ENCODE peak calls at places on chromosomes 2 and 18, in four cellular contexts. One of them, this sample, is unnamed.

GRCh38 chr2:28606986-28607441 is 111.2 kb downstream of the PLB1 start:
- DNase-seq in SK-N-SH: no peak
- DNase-seq in K562: peak
- DNase-seq in HepG2: no peak
- DNase-seq in this sample: peak

GRCh38 chr2:219204425-219205164 is 2.0 kb upstream of the ZFAND2B start:
- DNase-seq in SK-N-SH: no peak
- DNase-seq in K562: no peak
- DNase-seq in HepG2: no peak
- DNase-seq in this sample: no peak

GRCh38 chr2:83695530-83695929 is 763.5 kb downstream of the SUCLG1 start:
- DNase-seq in SK-N-SH: no peak
- DNase-seq in K562: no peak
- DNase-seq in HepG2: no peak
- DNase-seq in this sample: no peak

GRCh38 chr18:25832008-25832604 is 258.3 kb downstream of the SS18 start:
- DNase-seq in SK-N-SH: peak
- DNase-seq in K562: peak
- DNase-seq in HepG2: peak
- DNase-seq in this sample: peak

GRCh38 chr2:147177449-147177848 is 667.4 kb upstream of the ACVR2A start:
- DNase-seq in SK-N-SH: no peak
- DNase-seq in K562: no peak
- DNase-seq in HepG2: no peak
- DNase-seq in this sample: no peak

GRCh38 chr18:36692331-36692730 is 136.5 kb downstream of the TPGS2 start:
- DNase-seq in SK-N-SH: peak
- DNase-seq in K562: no peak
- DNase-seq in HepG2: no peak
- DNase-seq in this sample: no peak

GRCh38 chr18:58321986-58322385 is 278.0 kb downstream of the NEDD4L start:
- DNase-seq in SK-N-SH: peak
- DNase-seq in K562: peak
- DNase-seq in HepG2: peak
- DNase-seq in this sample: no peak

GRCh38 chr18:21179590-21180220 is 62.3 kb upstream of the GREB1L start:
- DNase-seq in SK-N-SH: peak
- DNase-seq in K562: peak
- DNase-seq in HepG2: peak
- DNase-seq in this sample: peak

GRCh38 chr18:57122906-57123510 is 23.9 kb upstream of the BOD1L2 start:
- DNase-seq in SK-N-SH: no peak
- DNase-seq in K562: no peak
- DNase-seq in HepG2: no peak
- DNase-seq in this sample: no peak

GRCh38 chr2:39571197-39571731 is 94.5 kb upstream of the TMEM178A start:
- DNase-seq in SK-N-SH: no peak
- DNase-seq in K562: no peak
- DNase-seq in HepG2: peak
- DNase-seq in this sample: no peak

GRCh38 chr2:119301413-119301812 is 65.2 kb downstream of the C2orf76 start:
- DNase-seq in SK-N-SH: no peak
- DNase-seq in K562: no peak
- DNase-seq in HepG2: no peak
- DNase-seq in this sample: no peak

GRCh38 chr2:233469261-233470006 is 97.1 kb downstream of the USP40 start:
- DNase-seq in SK-N-SH: peak
- DNase-seq in K562: peak
- DNase-seq in HepG2: no peak
- DNase-seq in this sample: no peak

GRCh38 chr2:211591456-211591855 is 947.1 kb downstream of the ERBB4 start:
- DNase-seq in SK-N-SH: no peak
- DNase-seq in K562: no peak
- DNase-seq in HepG2: no peak
- DNase-seq in this sample: no peak

GRCh38 chr2:12705742-12706141 is 11.0 kb upstream of the TRIB2 start:
- DNase-seq in SK-N-SH: no peak
- DNase-seq in K562: peak
- DNase-seq in HepG2: no peak
- DNase-seq in this sample: no peak

GRCh38 chr2:65731476-65731875 is 299.1 kb upstream of the SPRED2 start:
- DNase-seq in SK-N-SH: no peak
- DNase-seq in K562: no peak
- DNase-seq in HepG2: no peak
- DNase-seq in this sample: no peak

GRCh38 chr2:1366546-1367134 is 46.6 kb upstream of the TPO start:
- DNase-seq in SK-N-SH: peak
- DNase-seq in K562: no peak
- DNase-seq in HepG2: no peak
- DNase-seq in this sample: no peak

GRCh38 chr2:203951366-203951902 is 14.9 kb downstream of the ICOS start:
- DNase-seq in SK-N-SH: no peak
- DNase-seq in K562: no peak
- DNase-seq in HepG2: no peak
- DNase-seq in this sample: no peak

GRCh38 chr2:200797242-200797770 is 14.4 kb upstream of the BZW1 start:
- DNase-seq in SK-N-SH: no peak
- DNase-seq in K562: no peak
- DNase-seq in HepG2: peak
- DNase-seq in this sample: no peak

GRCh38 chr2:46277470-46278190 is 19.6 kb upstream of the EPAS1 start:
- DNase-seq in SK-N-SH: no peak
- DNase-seq in K562: no peak
- DNase-seq in HepG2: peak
- DNase-seq in this sample: no peak

GRCh38 chr2:226215902-226216503 is 583.6 kb downstream of the IRS1 start:
- DNase-seq in SK-N-SH: peak
- DNase-seq in K562: peak
- DNase-seq in HepG2: peak
- DNase-seq in this sample: peak

GRCh38 chr18:9854801-9855676 is 30.7 kb upstream of the TXNDC2 start:
- DNase-seq in SK-N-SH: no peak
- DNase-seq in K562: no peak
- DNase-seq in HepG2: peak
- DNase-seq in this sample: no peak

GRCh38 chr2:181685150-181685688 is 4.9 kb upstream of the NEUROD1 start:
- DNase-seq in SK-N-SH: no peak
- DNase-seq in K562: no peak
- DNase-seq in HepG2: no peak
- DNase-seq in this sample: peak

GRCh38 chr2:2663401-2664036 is 332.4 kb upstream of the MYT1L start:
- DNase-seq in SK-N-SH: no peak
- DNase-seq in K562: no peak
- DNase-seq in HepG2: no peak
- DNase-seq in this sample: no peak

GRCh38 chr18:22538463-22538862 is 120.7 kb upstream of the CTAGE1 start:
- DNase-seq in SK-N-SH: no peak
- DNase-seq in K562: no peak
- DNase-seq in HepG2: no peak
- DNase-seq in this sample: no peak

GRCh38 chr2:112163541-112163981 is 25.4 kb downstream of the FBLN7 start:
- DNase-seq in SK-N-SH: no peak
- DNase-seq in K562: no peak
- DNase-seq in HepG2: no peak
- DNase-seq in this sample: no peak

GRCh38 chr2:239735131-239735828 is 289.9 kb downstream of the NDUFA10 start:
- DNase-seq in SK-N-SH: no peak
- DNase-seq in K562: peak
- DNase-seq in HepG2: peak
- DNase-seq in this sample: peak

GRCh38 chr2:101188683-101189405 is 37.7 kb upstream of the TBC1D8 start:
- DNase-seq in SK-N-SH: peak
- DNase-seq in K562: peak
- DNase-seq in HepG2: peak
- DNase-seq in this sample: peak

GRCh38 chr2:201228271-201228911 is 31.9 kb upstream of the CASP8 start:
- DNase-seq in SK-N-SH: no peak
- DNase-seq in K562: no peak
- DNase-seq in HepG2: no peak
- DNase-seq in this sample: no peak

GRCh38 chr2:121471571-121472464 is 58.9 kb upstream of the RNU4ATAC start:
- DNase-seq in SK-N-SH: no peak
- DNase-seq in K562: no peak
- DNase-seq in HepG2: no peak
- DNase-seq in this sample: no peak

GRCh38 chr18:58103339-58103930 is 59.4 kb downstream of the NEDD4L start:
- DNase-seq in SK-N-SH: no peak
- DNase-seq in K562: peak
- DNase-seq in HepG2: no peak
- DNase-seq in this sample: no peak

GRCh38 chr18:75455249-75456183 is 28.0 kb upstream of the SMIM21 start:
- DNase-seq in SK-N-SH: peak
- DNase-seq in K562: no peak
- DNase-seq in HepG2: no peak
- DNase-seq in this sample: peak

GRCh38 chr2:240355962-240356361 is 79.5 kb upstream of the GPC1 start:
- DNase-seq in SK-N-SH: peak
- DNase-seq in K562: no peak
- DNase-seq in HepG2: no peak
- DNase-seq in this sample: no peak

GRCh38 chr18:49970288-49970687 is 157.0 kb upstream of the ACAA2 start:
- DNase-seq in SK-N-SH: no peak
- DNase-seq in K562: no peak
- DNase-seq in HepG2: no peak
- DNase-seq in this sample: no peak

GRCh38 chr2:161160226-161161073 is at the start of gene TANK:
- DNase-seq in SK-N-SH: peak
- DNase-seq in K562: peak
- DNase-seq in HepG2: peak
- DNase-seq in this sample: peak

GRCh38 chr2:167212054-167212648 is 323.9 kb downstream of the XIRP2 start:
- DNase-seq in SK-N-SH: peak
- DNase-seq in K562: peak
- DNase-seq in HepG2: peak
- DNase-seq in this sample: peak

GRCh38 chr2:127101756-127102463 is 5.0 kb downstream of the BIN1 start:
- DNase-seq in SK-N-SH: peak
- DNase-seq in K562: no peak
- DNase-seq in HepG2: no peak
- DNase-seq in this sample: no peak
- TF ChIP-seq CTCF in SK-N-SH: no peak
- TF ChIP-seq CTCF in K562: no peak
- TF ChIP-seq CTCF in HepG2: no peak
- TF ChIP-seq CTCF in this sample: no peak

DNA sequence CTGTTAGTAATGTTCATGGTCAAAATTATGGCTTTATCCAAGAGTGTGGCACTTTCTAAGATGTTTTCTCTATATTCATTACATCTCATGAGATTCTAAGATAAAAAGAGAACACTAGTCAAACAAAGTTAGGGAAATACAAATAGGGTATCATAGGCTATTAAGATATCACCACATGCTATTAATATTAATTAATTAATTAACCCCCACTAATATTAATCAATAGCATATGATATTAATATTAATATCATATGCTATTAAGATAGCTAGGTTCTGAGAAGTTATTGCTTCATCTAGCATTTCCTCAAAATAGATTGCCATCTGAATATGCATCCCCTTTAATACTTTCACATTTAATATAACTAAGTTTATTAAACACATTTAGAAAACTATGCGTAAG is 22.1 kb downstream of the DSG3 start:
- DNase-seq in SK-N-SH: no peak
- DNase-seq in K562: no peak
- DNase-seq in HepG2: no peak
- DNase-seq in this sample: no peak
- TF ChIP-seq FOXJ3 in SK-N-SH: no peak
- TF ChIP-seq FOXJ3 in K562: no peak
- TF ChIP-seq FOXJ3 in HepG2: no peak
- TF ChIP-seq FOXJ3 in this sample: no peak

DNA sequence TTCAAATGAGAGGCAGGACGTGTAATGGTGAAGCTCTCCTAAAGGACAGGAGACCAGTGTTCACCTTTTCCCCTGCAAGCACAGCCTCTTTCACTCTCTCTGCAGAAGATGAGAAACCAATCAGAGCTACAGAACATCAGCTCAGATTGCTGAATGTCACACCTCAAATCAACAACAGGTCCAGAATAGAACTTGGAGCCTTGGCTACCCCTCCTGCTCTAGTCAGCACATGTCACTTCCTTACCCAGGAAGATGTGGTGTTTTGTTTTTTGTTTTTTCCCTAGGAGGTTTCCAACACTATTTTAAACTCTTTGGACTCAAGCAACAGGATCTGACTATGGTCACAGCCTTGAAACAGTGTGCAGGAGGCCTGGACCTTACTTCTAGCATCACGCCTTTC is 41.3 kb upstream of the PCBP1 start:
- DNase-seq in SK-N-SH: no peak
- DNase-seq in K562: no peak
- DNase-seq in HepG2: no peak
- DNase-seq in this sample: no peak
- TF ChIP-seq CTCF in SK-N-SH: no peak
- TF ChIP-seq CTCF in K562: no peak
- TF ChIP-seq CTCF in HepG2: no peak
- TF ChIP-seq CTCF in this sample: no peak

GRCh38 chr2:54321062-54321461 is 65.0 kb upstream of the TSPYL6 start:
- DNase-seq in SK-N-SH: no peak
- DNase-seq in K562: no peak
- DNase-seq in HepG2: no peak
- DNase-seq in this sample: no peak
- TF ChIP-seq FOXJ3 in SK-N-SH: no peak
- TF ChIP-seq FOXJ3 in K562: no peak
- TF ChIP-seq FOXJ3 in HepG2: no peak
- TF ChIP-seq FOXJ3 in this sample: no peak

DNA sequence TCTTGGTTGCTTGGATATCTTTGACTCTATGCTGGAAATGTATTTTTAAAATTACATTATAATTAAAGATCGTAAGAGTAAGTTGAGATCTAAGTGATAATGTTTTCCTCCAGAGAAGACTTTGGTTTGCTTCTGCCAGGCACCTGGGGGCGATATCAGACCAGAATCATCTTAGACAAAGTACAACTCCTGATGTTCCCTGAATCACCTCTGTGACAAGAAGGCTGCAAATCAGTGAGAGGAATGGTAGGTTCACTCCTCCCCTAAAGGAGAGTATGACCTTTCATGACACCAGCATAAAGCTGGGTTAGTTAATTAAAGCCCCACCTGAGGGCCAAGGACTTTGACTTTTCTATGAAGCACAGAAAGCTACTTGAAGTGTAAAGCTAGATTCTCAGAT is 114.4 kb upstream of the DTNA start:
- DNase-seq in SK-N-SH: no peak
- DNase-seq in K562: no peak
- DNase-seq in HepG2: peak
- DNase-seq in this sample: peak
- TF ChIP-seq CTCF in SK-N-SH: peak
- TF ChIP-seq CTCF in K562: no peak
- TF ChIP-seq CTCF in HepG2: peak
- TF ChIP-seq CTCF in this sample: no peak

DNA sequence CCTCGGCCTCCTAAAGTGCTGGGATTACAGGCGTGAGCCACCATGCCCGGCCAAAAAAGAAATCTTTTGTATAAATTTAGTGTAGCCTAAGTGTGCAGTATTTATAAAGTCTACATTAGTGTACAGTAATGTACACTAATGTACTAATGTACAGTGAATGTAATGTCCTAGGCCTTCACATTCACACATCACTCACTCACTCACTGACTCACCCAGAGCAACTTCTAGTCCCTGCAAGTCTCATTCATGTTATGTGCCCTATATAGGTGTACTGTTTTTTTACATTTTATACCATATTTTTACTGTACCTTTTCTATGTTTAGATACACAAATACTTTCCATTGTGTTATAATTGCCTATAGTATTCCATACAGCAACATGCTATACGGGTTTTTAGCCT is 254.9 kb downstream of the MYO3B start:
- DNase-seq in SK-N-SH: no peak
- DNase-seq in K562: no peak
- DNase-seq in HepG2: no peak
- DNase-seq in this sample: no peak
- TF ChIP-seq FOXJ3 in SK-N-SH: no peak
- TF ChIP-seq FOXJ3 in K562: no peak
- TF ChIP-seq FOXJ3 in HepG2: no peak
- TF ChIP-seq FOXJ3 in this sample: no peak